ENCODE peak calls at places on chromosomes 7 and 10, in nine cellular contexts. R is mammary epithelial cell; A is heart left ventricle; X is body of pancreas; H is NCI-H146; S is activated effector memory CD4-positive, alpha-beta T cell treated with anti-CD3 and anti-CD28 coated beads, Interleukin-2, amount 50 U/mL, for 16 hours; Z is A172; G is ELR; T is PC-3. B is an unnamed sample.

GRCh38 chr10:44799971-44800370 is 111.2 kb upstream of the TMEM72 start:
- DNase-seq in T (no peak), G (no peak), A (no peak), R (no peak), H (no peak), Z (no peak), S (no peak), X (no peak), B (no peak)

GRCh38 chr7:16889851-16890443 is 8.2 kb upstream of the AGR3 start:
- DNase-seq in A (no peak), R (peak; percentile 41), G (peak; percentile 42), H (no peak), T (peak; percentile 84), X (no peak), Z (peak; percentile 8), S (no peak), B (no peak)

GRCh38 chr10:76244061-76244686 is 812.8 kb downstream of the LRMDA start:
- DNase-seq in Z (no peak), G (no peak), R (no peak), S (no peak), A (no peak), T (no peak), X (no peak), H (no peak), B (no peak)

GRCh38 chr10:119316729-119317097 is 109.3 kb downstream of the GRK5 start:
- DNase-seq in G (peak; percentile 97), Z (peak; percentile 95), A (peak; percentile 68), H (no peak), R (peak; percentile 63), X (no peak), T (peak; percentile 73), S (no peak), B (no peak)

GRCh38 chr10:24483701-24484100 is 240.0 kb downstream of the ARHGAP21 start:
- DNase-seq in X (peak; percentile 83), G (peak; percentile 89), S (peak; percentile 68), A (peak; percentile 33), H (peak; percentile 8), T (peak; percentile 91), R (peak; percentile 99), Z (peak; percentile 92), B (no peak)

GRCh38 chr7:9391221-9391620 is 957.8 kb downstream of the NXPH1 start:
- DNase-seq in A (no peak), S (no peak), G (no peak), Z (peak; percentile 17), T (no peak), R (no peak), H (no peak), X (no peak), B (no peak)

GRCh38 chr7:135512135-135512887 is 2.4 kb upstream of the CNOT4 start:
- DNase-seq in H (peak; percentile 68), R (peak; percentile 53), Z (peak; percentile 57), X (no peak), G (peak; percentile 73), S (no peak), A (no peak), T (peak; percentile 81), B (no peak)

GRCh38 chr10:127320176-127320575 is 123.8 kb upstream of the INSYN2A start:
- DNase-seq in R (no peak), Z (no peak), T (no peak), S (no peak), H (no peak), X (no peak), A (no peak), G (no peak), B (no peak)

GRCh38 chr10:16182688-16183087 is 254.1 kb upstream of the PTER start:
- DNase-seq in H (no peak), G (no peak), Z (no peak), A (peak; percentile 23), T (no peak), X (no peak), R (no peak), S (no peak), B (no peak)

GRCh38 chr7:134742688-134743350 is 36.6 kb upstream of the CALD1 start:
- DNase-seq in H (no peak), A (no peak), T (no peak), Z (no peak), R (no peak), S (no peak), G (no peak), X (no peak), B (no peak)

GRCh38 chr7:115779561-115779960 is 251.0 kb downstream of the TFEC start:
- DNase-seq in X (no peak), A (no peak), R (no peak), G (peak; percentile 41), H (no peak), Z (no peak), T (no peak), S (no peak), B (no peak)

GRCh38 chr7:131284702-131285419 is 42.8 kb upstream of the MKLN1 start:
- DNase-seq in G (no peak), H (peak; percentile 65), Z (no peak), A (peak; percentile 41), S (no peak), R (peak; percentile 66), T (no peak), X (no peak), B (no peak)

GRCh38 chr7:2763607-2764006 is 75.6 kb downstream of the AMZ1 start:
- DNase-seq in R (no peak), X (no peak), S (no peak), T (no peak), H (no peak), A (no peak), Z (no peak), G (no peak), B (no peak)

GRCh38 chr7:157529768-157530560 is 193.2 kb downstream of the DNAJB6 start:
- DNase-seq in T (no peak), S (peak; percentile 27), A (no peak), R (no peak), H (no peak), Z (no peak), X (no peak), G (no peak), B (peak; percentile 19)

GRCh38 chr10:117000580-117000979 is 4.4 kb downstream of the SHTN1 start:
- DNase-seq in A (no peak), G (no peak), R (no peak), Z (no peak), H (no peak), X (no peak), S (no peak), T (no peak), B (no peak)